ENCODE peak calls at places on chromosomes 3 and 15, in four cellular contexts. K is AG09309; H is uterus; X is activated CD8-positive, alpha-beta T cell treated with anti-CD3 and anti-CD28 coated beads for 36 hours. R is an unnamed sample.

GRCh38 chr3:105222568-105223093 is 144.1 kb upstream of the ALCAM start:
- DNase-seq in K (no peak), H (no peak), X (no peak), R (no peak)

GRCh38 chr3:179486806-179487205 is 35.5 kb upstream of the GNB4 start:
- DNase-seq in K (no peak), H (no peak), X (no peak), R (no peak)

GRCh38 chr3:24271228-24271627 is 223.4 kb downstream of the THRB start:
- DNase-seq in K (no peak), H (no peak), X (no peak), R (no peak)

GRCh38 chr15:48653216-48653615 is 7.7 kb upstream of the FBN1 start:
- DNase-seq in K (no peak), H (no peak), X (no peak), R (no peak)

GRCh38 chr3:99627062-99627826 is 11.2 kb upstream of the COL8A1 start:
- DNase-seq in K (no peak), H (no peak), X (peak), R (no peak)

GRCh38 chr15:80090879-80091503 is 31.5 kb downstream of the ZFAND6 start:
- DNase-seq in K (no peak), H (no peak), X (no peak), R (no peak)

GRCh38 chr15:101201411-101202174 is 50.3 kb downstream of the CHSY1 start:
- DNase-seq in K (peak), H (peak), X (peak), R (peak)

GRCh38 chr3:141410861-141411771 is 42.8 kb downstream of the ZBTB38 start:
- DNase-seq in K (no peak), H (no peak), X (peak), R (no peak)

GRCh38 chr15:32105258-32106248 is 75.2 kb downstream of the CHRNA7 start:
- DNase-seq in K (no peak), H (no peak), X (no peak), R (no peak)

GRCh38 chr3:197295871-197296270 is 2.5 kb downstream of the DLG1 start:
- DNase-seq in K (no peak), H (no peak), X (no peak), R (no peak)

GRCh38 chr3:151293127-151293526 is 14.8 kb upstream of the P2RY14 start:
- DNase-seq in K (no peak), H (no peak), X (no peak), R (no peak)

GRCh38 chr3:105527949-105528348 is 161.2 kb downstream of the ALCAM start:
- DNase-seq in K (no peak), H (no peak), X (peak), R (no peak)

GRCh38 chr3:170653801-170654200 is 67.9 kb upstream of the SLC7A14 start:
- DNase-seq in K (no peak), H (no peak), X (no peak), R (no peak)

GRCh38 chr3:59540241-59540640 is 490.4 kb upstream of the CFAP20DC start:
- DNase-seq in K (no peak), H (no peak), X (no peak), R (no peak)

GRCh38 chr15:52362497-52362896 is 66.9 kb upstream of the MYO5C start:
- DNase-seq in K (peak), H (no peak), X (no peak), R (no peak)

GRCh38 chr3:10149222-10149621 is 7.6 kb downstream of the VHL start:
- DNase-seq in K (no peak), H (no peak), X (no peak), R (no peak)

GRCh38 chr3:167691366-167691765 is 37.6 kb upstream of the WDR49 start:
- DNase-seq in K (no peak), H (no peak), X (peak), R (no peak)

GRCh38 chr15:31464216-31465082 is 137.8 kb downstream of the KLF13 start:
- DNase-seq in K (no peak), H (no peak), X (no peak), R (peak)

GRCh38 chr15:85741021-85741421 is 53.7 kb downstream of the KLHL25 start:
- DNase-seq in K (no peak), H (no peak), X (no peak), R (peak)

GRCh38 chr15:72306211-72306785 is 13.7 kb downstream of the CELF6 start:
- DNase-seq in K (no peak), H (no peak), X (peak), R (no peak)

GRCh38 chr15:89179966-89180875 is 41.2 kb downstream of the RLBP1 start:
- DNase-seq in K (peak), H (no peak), X (peak), R (no peak)

GRCh38 chr3:110929811-110930210 is 141.8 kb upstream of the NECTIN3 start:
- DNase-seq in K (no peak), H (no peak), X (no peak), R (no peak)

GRCh38 chr15:63407612-63408011 is 26.0 kb upstream of the CA12 start:
- DNase-seq in K (no peak), H (no peak), X (no peak), R (peak)

GRCh38 chr15:98647026-98647773 is 1.1 kb upstream of the IGF1R start:
- DNase-seq in K (no peak), H (peak), X (peak), R (no peak)

GRCh38 chr3:72082121-72082715 is 297.3 kb upstream of the PROK2 start:
- DNase-seq in K (peak), H (peak), X (no peak), R (peak)